ENCODE peak calls at places on chromosomes 5 and 9, in six cellular contexts. J is upper lobe of left lung, L is suprapubic skin, W is stomach, D is tibial nerve, V is ovary. Q is an unnamed sample. For H3K9me3, the result is how much of the 10 kb centered on the place peaks cover.

GRCh38 chr9:81499021-81499454 is 190.3 kb downstream of the TLE1 start:
- DNase-seq in J (no peak), L (no peak), W (no peak), D (peak), V (no peak), Q (no peak)

GRCh38 chr9:37042421-37042820 is 8.4 kb upstream of the PAX5 start:
- DNase-seq in J (no peak), L (no peak), W (no peak), D (no peak), V (no peak), Q (no peak)

GRCh38 chr9:91421022-91421765 is 2.4 kb downstream of the NFIL3 start:
- DNase-seq in J (peak), L (no peak), W (no peak), D (no peak), V (peak), Q (no peak)

GRCh38 chr5:10235350-10235749 is 14.3 kb downstream of the ATPSCKMT start:
- DNase-seq in J (no peak), L (no peak), W (no peak), D (no peak), V (no peak), Q (no peak)

GRCh38 chr9:130284249-130284625 is 18.7 kb downstream of the HMCN2 start:
- DNase-seq in J (no peak), L (no peak), W (no peak), D (no peak), V (peak), Q (no peak)

GRCh38 chr9:86277072-86277471 is 5.3 kb downstream of the ISCA1 start:
- DNase-seq in J (no peak), L (no peak), W (no peak), D (no peak), V (no peak), Q (no peak)

GRCh38 chr5:149932445-149933350 is 11.9 kb downstream of the PDE6A start:
- DNase-seq in J (no peak), L (no peak), W (peak), D (no peak), V (peak), Q (no peak)

GRCh38 chr5:58044166-58044565 is 415.7 kb downstream of the PLK2 start:
- DNase-seq in J (no peak), L (no peak), W (no peak), D (no peak), V (no peak), Q (no peak)

GRCh38 chr9:37528652-37529072 is 42.9 kb downstream of the POLR1E start:
- DNase-seq in J (no peak), L (no peak), W (no peak), D (no peak), V (no peak), Q (no peak)

GRCh38 chr9:107905313-107906027 is 415.9 kb upstream of the KLF4 start:
- DNase-seq in J (no peak), L (no peak), W (no peak), D (peak), V (no peak), Q (no peak)

GRCh38 chr5:53874409-53874808 is 314.0 kb downstream of the NDUFS4 start:
- DNase-seq in J (no peak), L (no peak), W (no peak), D (no peak), V (no peak), Q (no peak)

GRCh38 chr5:90602681-90603080 is 44.1 kb downstream of the ADGRV1 start:
- DNase-seq in J (no peak), L (no peak), W (no peak), D (no peak), V (no peak), Q (no peak)

GRCh38 chr5:64273276-64273675 is 107.6 kb downstream of the RNF180 start:
- DNase-seq in J (no peak), L (no peak), W (no peak), D (no peak), V (no peak), Q (no peak)

GRCh38 chr5:144248015-144248414 is 77.3 kb downstream of the KCTD16 start:
- DNase-seq in J (no peak), L (no peak), W (no peak), D (no peak), V (no peak), Q (no peak)

GRCh38 chr5:6291961-6292360 is 86.4 kb downstream of the MED10 start:
- DNase-seq in J (no peak), L (no peak), W (no peak), D (no peak), V (no peak), Q (no peak)

GRCh38 chr9:123686131-123686848 is 243.6 kb downstream of the DENND1A start:
- DNase-seq in J (peak), L (no peak), W (no peak), D (peak), V (no peak), Q (no peak)

GRCh38 chr5:13536921-13537320 is 407.6 kb downstream of the DNAH5 start:
- DNase-seq in J (no peak), L (no peak), W (no peak), D (no peak), V (no peak), Q (no peak)

GRCh38 chr9:68825755-68826500 is 120.9 kb downstream of the PIP5K1B start:
- DNase-seq in J (no peak), L (no peak), W (peak), D (no peak), V (no peak), Q (no peak)

GRCh38 chr5:15500326-15500958 is 462 bp downstream of the FBXL7 start:
- DNase-seq in J (no peak), L (peak), W (peak), D (peak), V (peak), Q (no peak)

GRCh38 chr9:90905079-90905478 is 103.5 kb downstream of the SYK start:
- DNase-seq in J (peak), L (no peak), W (peak), D (no peak), V (no peak), Q (no peak)

GRCh38 chr5:115775999-115776398 is 40.5 kb downstream of the CDO1 start:
- DNase-seq in J (no peak), L (no peak), W (no peak), D (no peak), V (no peak), Q (no peak)

GRCh38 chr5:125503958-125504357 is 757.5 kb upstream of the ZNF608 start:
- DNase-seq in J (no peak), L (no peak), W (peak), D (no peak), V (no peak), Q (no peak)

GRCh38 chr5:9015250-9015936 is 530.5 kb downstream of the SEMA5A start:
- DNase-seq in J (no peak), L (no peak), W (no peak), D (no peak), V (no peak), Q (no peak)

GRCh38 chr5:35094966-35095365 is 47.2 kb upstream of the AGXT2 start:
- DNase-seq in J (no peak), L (no peak), W (no peak), D (no peak), V (no peak), Q (no peak)

GRCh38 chr5:152736906-152737305 is 331.8 kb upstream of the NMUR2 start:
- DNase-seq in J (no peak), L (no peak), W (no peak), D (no peak), V (no peak), Q (no peak)

GRCh38 chr9:94445846-94446245 is 109.0 kb upstream of the PCAT7 start:
- DNase-seq in J (no peak), L (no peak), W (no peak), D (no peak), V (no peak), Q (no peak)

GRCh38 chr9:19999491-20000057 is 210.7 kb upstream of the SLC24A2 start:
- DNase-seq in J (no peak), L (no peak), W (no peak), D (no peak), V (no peak), Q (no peak)

GRCh38 chr9:37104183-37104889 is 16.0 kb upstream of the ZCCHC7 start:
- DNase-seq in J (no peak), L (no peak), W (no peak), D (no peak), V (no peak), Q (no peak)

GRCh38 chr5:52846443-52846842 is 58.7 kb downstream of the ITGA1 start:
- DNase-seq in J (no peak), L (no peak), W (no peak), D (no peak), V (no peak), Q (no peak)

GRCh38 chr5:96455789-96456188 is 22.7 kb upstream of the PCSK1 start:
- DNase-seq in J (no peak), L (no peak), W (no peak), D (no peak), V (no peak), Q (no peak)

GRCh38 chr5:2207416-2207950 is 324.8 kb upstream of the IRX4 start:
- DNase-seq in J (no peak), L (no peak), W (no peak), D (no peak), V (no peak), Q (no peak)

GRCh38 chr5:68780299-68780960 is 313.4 kb upstream of the SLC30A5 start:
- DNase-seq in J (no peak), L (no peak), W (no peak), D (no peak), V (no peak), Q (no peak)

GRCh38 chr9:90047828-90048227 is 443.0 kb downstream of the GADD45G start:
- DNase-seq in J (no peak), L (no peak), W (no peak), D (no peak), V (no peak), Q (no peak)

GRCh38 chr5:141359790-141360426 is at the start of gene PCDHGB2:
- DNase-seq in J (no peak), L (no peak), W (no peak), D (no peak), V (no peak), Q (no peak)

GRCh38 chr5:141356950-141357349 is 2.1 kb downstream of the PCDHGA4 start:
- DNase-seq in J (no peak), L (no peak), W (no peak), D (no peak), V (no peak), Q (no peak)

GRCh38 chr5:141354900-141355469 is at the start of gene PCDHGA4:
- DNase-seq in J (no peak), L (no peak), W (no peak), D (no peak), V (no peak), Q (no peak)

GRCh38 chr5:141355641-141356040 is 820 bp downstream of the PCDHGA4 start:
- DNase-seq in J (no peak), L (no peak), W (no peak), D (no peak), V (no peak), Q (no peak)

DNA sequence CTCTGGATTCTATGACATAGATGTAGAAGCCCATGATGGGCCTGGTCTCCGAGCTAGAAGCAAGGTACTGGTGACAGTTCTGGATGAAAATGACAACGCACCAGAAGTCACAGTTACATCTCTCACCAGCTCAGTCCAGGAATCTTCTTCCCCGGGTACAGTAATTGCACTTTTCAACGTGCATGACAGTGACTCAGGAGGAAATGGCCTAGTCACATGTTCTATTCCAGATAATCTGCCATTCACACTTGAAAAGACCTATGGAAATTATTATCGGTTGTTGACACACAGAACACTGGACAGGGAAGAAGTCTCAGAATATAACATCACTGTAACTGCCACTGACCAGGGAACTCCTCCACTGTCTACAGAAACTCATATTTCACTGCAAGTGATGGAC is 1.3 kb downstream of the PCDHGA4 start:
- DNase-seq in J (no peak), L (no peak), W (no peak), D (no peak), V (no peak), Q (no peak)
- H3K9me3 ChIP-seq in J (half or more), L (half or more), W (under half), D (half or more), V (under half), Q (half or more)

DNA sequence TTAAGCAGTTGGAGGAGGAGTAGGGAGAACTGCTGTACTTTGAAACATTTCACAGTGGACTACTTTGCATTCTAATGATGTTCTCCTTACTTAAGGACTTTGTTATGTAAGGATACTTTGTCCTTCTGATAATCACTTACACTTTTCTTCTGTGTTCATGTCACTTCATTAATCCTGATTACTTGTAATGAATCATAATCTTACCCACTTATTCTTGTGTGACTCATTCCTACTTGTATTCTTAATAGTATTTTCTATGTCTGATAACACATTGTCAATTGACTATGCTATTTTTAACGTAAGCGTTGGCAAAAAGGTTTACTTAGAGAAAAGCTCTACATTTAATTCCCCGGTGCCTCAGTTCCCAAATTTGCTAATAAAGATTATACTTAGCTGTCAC is 63.8 kb downstream of the GHR start:
- DNase-seq in J (no peak), L (no peak), W (no peak), D (no peak), V (no peak), Q (no peak)
- TF ChIP-seq EP300 in J (no peak), L (no peak), W (no peak), D (no peak), V (no peak), Q (no peak)

GRCh38 chr9:114539718-114540410 is 34.6 kb upstream of the WHRN start:
- DNase-seq in J (no peak), L (no peak), W (no peak), D (no peak), V (no peak), Q (no peak)

GRCh38 chr9:114532561-114533237 is 27.4 kb upstream of the WHRN start:
- DNase-seq in J (no peak), L (no peak), W (no peak), D (no peak), V (no peak), Q (no peak)

DNA sequence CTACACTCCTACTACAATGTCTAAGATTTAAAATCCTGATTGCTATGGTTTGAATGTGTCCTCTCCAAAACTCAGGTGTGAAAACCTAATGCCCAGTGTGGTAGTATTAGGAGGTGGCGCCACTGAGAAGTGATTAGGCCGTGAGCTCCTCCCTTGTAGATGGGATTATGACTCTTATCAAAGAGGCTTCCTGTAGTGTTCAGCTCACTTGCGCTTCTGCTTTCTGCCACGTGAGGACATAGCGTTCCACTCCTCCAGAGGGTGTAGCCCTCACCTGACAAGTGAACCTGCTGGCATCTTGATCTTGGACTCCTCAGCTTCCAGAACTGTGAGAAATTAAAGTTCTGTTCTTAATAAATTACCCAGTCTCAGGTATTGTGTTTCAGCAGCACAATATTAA is 33.0 kb upstream of the WHRN start:
- DNase-seq in J (peak), L (no peak), W (peak), D (no peak), V (no peak), Q (no peak)
- TF ChIP-seq CTCF in J (peak), L (peak), W (no peak), D (no peak), V (no peak), Q (no peak)

GRCh38 chr5:166505546-166505945 is 1785.9 kb upstream of the WWC1 start:
- DNase-seq in J (no peak), L (no peak), W (no peak), D (no peak), V (no peak), Q (no peak)
- H3K9me3 ChIP-seq in J (under half), L (under half), W (under half), D (under half), V (under half), Q (under half)

DNA sequence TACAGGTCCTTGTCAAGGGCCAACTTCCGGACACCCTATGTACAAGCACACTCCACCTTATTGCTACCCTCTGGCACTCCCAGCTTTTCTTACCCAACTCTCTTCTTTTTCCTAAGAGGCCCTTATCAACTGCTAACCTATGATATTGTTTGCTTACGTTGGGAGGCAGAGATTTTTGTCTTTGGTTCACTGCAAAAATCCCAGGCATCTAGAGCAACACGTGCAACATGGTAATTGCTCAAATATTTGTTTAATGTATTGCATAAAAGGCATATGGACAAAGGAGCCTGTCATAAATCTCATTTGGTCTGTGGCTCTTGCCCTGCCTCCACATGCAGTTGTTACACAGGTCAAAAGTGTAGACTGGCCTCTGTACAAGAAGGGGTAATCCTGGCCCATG is 35.8 kb upstream of the ATP10B start:
- DNase-seq in J (peak), L (no peak), W (peak), D (no peak), V (no peak), Q (no peak)
- TF ChIP-seq EP300 in J (no peak), L (no peak), W (no peak), D (no peak), V (no peak), Q (no peak)

Q was measured in esophagus muscularis mucosa.